ENCODE peak calls at places on chromosomes 13 and 19, in seven cellular contexts. V is breast epithelium, L is fibroblast of lung, K is HFF-Myc, Q is tibial nerve, W is AG04450, H is BJ. O is an unnamed sample.

GRCh38 chr19:41623360-41623759 is 3.5 kb downstream of the CEACAM4 start:
- DNase-seq in V (no peak), Q (no peak), H (no peak), K (no peak), W (no peak), L (no peak), O (no peak)

GRCh38 chr19:40242480-40242879 is 16.0 kb upstream of the CCNP start:
- DNase-seq in W (no peak), H (no peak), K (no peak), V (no peak), Q (no peak), L (no peak), O (no peak)

GRCh38 chr13:99425485-99426341 is 75.6 kb upstream of the TM9SF2 start:
- DNase-seq in V (no peak), K (no peak), Q (no peak), L (no peak), W (no peak), H (no peak), O (no peak)

GRCh38 chr19:29515233-29515619 is 10.6 kb upstream of the VSTM2B start:
- DNase-seq in H (no peak), L (no peak), W (no peak), K (no peak), V (no peak), Q (no peak), O (no peak)

GRCh38 chr19:2641332-2641698 is 61.2 kb downstream of the GNG7 start:
- DNase-seq in K (no peak), H (no peak), W (no peak), Q (no peak), V (no peak), L (no peak), O (no peak)

GRCh38 chr13:26219726-26220125 is 2.4 kb downstream of the RNF6 start:
- DNase-seq in V (no peak), H (peak; percentile 11), Q (no peak), W (no peak), K (no peak), L (peak; percentile 65), O (peak; percentile 29)

GRCh38 chr13:98214008-98214643 is 37.1 kb upstream of the RNF113B start:
- DNase-seq in Q (no peak), H (peak; percentile 81), V (no peak), K (peak; percentile 53), L (peak; percentile 86), W (peak; percentile 85), O (peak; percentile 62)

GRCh38 chr19:56191115-56191514 is 6.5 kb downstream of the ZSCAN5B start:
- DNase-seq in Q (no peak), W (no peak), L (no peak), V (no peak), H (no peak), K (no peak), O (no peak)

GRCh38 chr13:49652691-49653305 is 24.5 kb downstream of the ARL11 start:
- DNase-seq in V (no peak), L (no peak), W (no peak), K (no peak), Q (peak; percentile 44), H (no peak), O (no peak)

GRCh38 chr19:1411255-1412191 is 4.1 kb downstream of the DAZAP1 start:
- DNase-seq in Q (no peak), V (no peak), W (no peak), K (no peak), L (peak; percentile 65), H (no peak), O (peak; percentile 45)

GRCh38 chr19:53971608-53972007 is 8.9 kb downstream of the CACNG8 start:
- DNase-seq in L (no peak), H (no peak), Q (no peak), W (no peak), V (no peak), K (no peak), O (no peak)

GRCh38 chr13:50635504-50635903 is 208.0 kb downstream of the DLEU7 start:
- DNase-seq in K (no peak), V (peak; percentile 20), H (no peak), W (no peak), Q (peak; percentile 59), L (no peak), O (no peak)

GRCh38 chr13:44715287-44716224 is 139.4 kb upstream of the TSC22D1 start:
- DNase-seq in K (peak; percentile 47), H (no peak), Q (peak; percentile 30), L (peak; percentile 35), V (peak; percentile 64), W (no peak), O (peak; percentile 29)

GRCh38 chr19:33325920-33326319 is 23.6 kb upstream of the CEBPA start:
- DNase-seq in H (no peak), L (peak; percentile 15), W (no peak), V (no peak), K (no peak), Q (peak; percentile 53), O (peak; percentile 23)

GRCh38 chr19:14361824-14362223 is 19.4 kb upstream of the ADGRE5 start:
- DNase-seq in K (no peak), W (no peak), L (no peak), H (no peak), V (no peak), Q (no peak), O (no peak)
- TF ChIP-seq CTCF in K (peak; percentile 12), W (peak; percentile 17), L (no peak), H (peak; percentile 14), V (no peak), Q (no peak), O (peak; percentile 7)

GRCh38 chr19:46412034-46412982 is 1.1 kb downstream of the CCDC8 start:
- DNase-seq in K (no peak), Q (no peak), L (no peak), H (no peak), W (no peak), V (no peak), O (no peak)
- H3K4me3 ChIP-seq in K (peak overlapping the region; percentile 72), Q (peak overlapping the region; percentile 25), L (peak overlapping the region; percentile 65), H (peak overlapping the region; percentile 65), W (peak overlapping the region; percentile 74), V (peak overlapping the region; percentile 70), O (peak overlapping the region; percentile 71)

GRCh38 chr19:17340871-17341357 is 3.6 kb downstream of the GTPBP3 start:
- DNase-seq in W (no peak), K (no peak), H (no peak), Q (no peak), L (no peak), V (no peak), O (no peak)
- TF ChIP-seq CTCF in W (no peak), K (no peak), H (no peak), Q (no peak), L (no peak), V (no peak), O (no peak)

DNA sequence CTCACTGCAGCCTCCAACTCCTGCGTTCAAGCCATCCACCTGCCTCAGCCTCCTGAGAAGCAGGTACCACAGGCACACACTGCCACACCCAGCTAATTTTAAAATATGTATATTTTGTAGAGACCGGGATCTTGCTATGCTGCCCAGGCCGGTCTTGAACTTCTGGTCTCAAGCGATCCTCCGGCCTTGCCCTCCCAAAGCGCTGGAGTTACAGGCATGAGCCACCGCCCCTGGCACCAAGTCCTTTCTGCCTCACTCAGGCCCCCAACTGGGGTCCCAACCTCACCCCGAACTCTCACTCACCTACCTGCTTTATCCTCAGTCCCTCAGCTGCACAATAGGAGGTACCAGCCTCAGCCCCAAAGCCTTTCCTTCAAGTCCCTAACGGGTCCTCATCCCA is 635 bp upstream of the COL5A3 start:
- DNase-seq in L (no peak), W (no peak), H (no peak), V (no peak), K (no peak), Q (no peak), O (no peak)
- H3K4me3 ChIP-seq in L (no peak overlapping the region), W (no peak overlapping the region), H (no peak overlapping the region), V (no peak overlapping the region), K (no peak overlapping the region), Q (no peak overlapping the region), O (no peak overlapping the region)

O was measured in astrocyte of the spinal cord.